ENCODE peak calls at places on chromosomes 7 and 10, in five cellular contexts. W, Q, L, I and F are unnamed samples.

GRCh38 chr10:45375101-45375500 is 1.1 kb downstream of the ALOX5 start:
- DNase-seq in W (no peak), Q (no peak), L (no peak), I (no peak), F (no peak)

GRCh38 chr7:151351027-151351426 is 9.4 kb downstream of the NUB1 start:
- DNase-seq in W (no peak), Q (peak; percentile 32), L (peak; percentile 72), I (no peak), F (no peak)

GRCh38 chr10:5565671-5566581 is 41.2 kb downstream of the CALML3 start:
- DNase-seq in W (peak; percentile 56), Q (no peak), L (no peak), I (no peak), F (peak; percentile 15)

GRCh38 chr7:81690251-81690650 is 79.6 kb downstream of the HGF start:
- DNase-seq in W (no peak), Q (no peak), L (no peak), I (no peak), F (no peak)

GRCh38 chr7:158723266-158723665 is 18.7 kb upstream of the NCAPG2 start:
- DNase-seq in W (no peak), Q (no peak), L (no peak), I (no peak), F (no peak)

GRCh38 chr10:78899996-78900714 is 168.6 kb upstream of the ZMIZ1 start:
- DNase-seq in W (no peak), Q (no peak), L (no peak), I (peak; percentile 36), F (no peak)

GRCh38 chr7:51764981-51765380 is 448.4 kb upstream of the COBL start:
- DNase-seq in W (no peak), Q (no peak), L (no peak), I (no peak), F (no peak)

GRCh38 chr7:841943-842342 is 9.7 kb downstream of the SUN1 start:
- DNase-seq in W (no peak), Q (no peak), L (no peak), I (no peak), F (no peak)

GRCh38 chr7:99551329-99551728 is 585 bp downstream of the FAM200A start:
- DNase-seq in W (no peak), Q (no peak), L (no peak), I (no peak), F (no peak)

GRCh38 chr7:142414915-142415314 is 157.1 kb upstream of the PRSS58 start:
- DNase-seq in W (no peak), Q (no peak), L (no peak), I (no peak), F (no peak)

GRCh38 chr10:27319752-27320561 is 79.4 kb upstream of the ACBD5 start:
- DNase-seq in W (peak; percentile 80), Q (peak; percentile 17), L (peak; percentile 9), I (no peak), F (peak; percentile 86)

GRCh38 chr7:41029072-41029492 is 673.8 kb downstream of the INHBA start:
- DNase-seq in W (no peak), Q (peak; percentile 62), L (no peak), I (no peak), F (no peak)

GRCh38 chr7:12729112-12729511 is 41.7 kb downstream of the ARL4A start:
- DNase-seq in W (peak; percentile 77), Q (no peak), L (peak; percentile 83), I (peak; percentile 56), F (peak; percentile 70)

GRCh38 chr7:157384301-157384700 is 47.5 kb downstream of the DNAJB6 start:
- DNase-seq in W (no peak), Q (peak; percentile 68), L (no peak), I (no peak), F (peak; percentile 24)

GRCh38 chr7:17123020-17123419 is 175.4 kb upstream of the AHR start:
- DNase-seq in W (no peak), Q (peak; percentile 25), L (no peak), I (no peak), F (no peak)

GRCh38 chr7:95840953-95841950 is 68.9 kb downstream of the DYNC1I1 start:
- DNase-seq in W (no peak), Q (peak; percentile 18), L (peak; percentile 46), I (no peak), F (no peak)

GRCh38 chr7:77699056-77699455 is 2.8 kb downstream of the RSBN1L start:
- DNase-seq in W (no peak), Q (no peak), L (no peak), I (no peak), F (no peak)

GRCh38 chr10:95403690-95404459 is 113.1 kb upstream of the PDLIM1 start:
- DNase-seq in W (peak; percentile 26), Q (no peak), L (peak; percentile 70), I (no peak), F (no peak)

GRCh38 chr7:78167825-78168224 is 369.3 kb downstream of the PHTF2 start:
- DNase-seq in W (no peak), Q (no peak), L (no peak), I (no peak), F (no peak)

DNA sequence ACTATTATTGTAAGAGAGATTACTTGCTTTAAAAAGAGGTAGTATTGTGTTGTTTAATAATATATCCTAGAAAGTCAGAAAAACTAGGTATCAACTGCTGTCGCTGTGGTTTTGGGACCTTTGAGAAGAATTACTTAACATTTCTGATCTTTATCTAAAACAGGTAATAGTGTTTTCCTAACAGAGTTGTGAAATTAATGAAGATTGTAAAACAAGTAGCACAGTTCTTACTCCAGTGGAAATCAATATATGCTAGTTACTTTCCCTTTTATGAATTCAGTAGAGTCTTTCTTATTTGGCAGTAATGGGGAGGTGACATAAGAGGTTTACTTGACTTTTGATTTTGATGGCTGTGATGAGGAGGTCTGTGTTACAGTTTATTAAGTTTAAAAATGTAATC is 58.1 kb downstream of the KIF20B start:
- DNase-seq in W (no peak), Q (no peak), L (no peak), I (no peak), F (no peak)
- H3K27ac ChIP-seq in W (no peak overlapping the region), Q (no peak overlapping the region), L (no peak overlapping the region), I (no peak overlapping the region), F (no peak overlapping the region)

GRCh38 chr7:134502463-134502862 is 24.9 kb upstream of the AKR1B10 start:
- DNase-seq in W (peak; percentile 72), Q (no peak), L (no peak), I (no peak), F (no peak)
- TF ChIP-seq POLR2A in W (no peak), Q (no peak), L (no peak), I (no peak), F (no peak)

GRCh38 chr7:42480304-42480665 is 243.3 kb upstream of the GLI3 start:
- DNase-seq in W (no peak), Q (no peak), L (no peak), I (no peak), F (no peak)
- TF ChIP-seq EP300 in W (no peak), Q (no peak), L (no peak), I (no peak), F (no peak)

DNA sequence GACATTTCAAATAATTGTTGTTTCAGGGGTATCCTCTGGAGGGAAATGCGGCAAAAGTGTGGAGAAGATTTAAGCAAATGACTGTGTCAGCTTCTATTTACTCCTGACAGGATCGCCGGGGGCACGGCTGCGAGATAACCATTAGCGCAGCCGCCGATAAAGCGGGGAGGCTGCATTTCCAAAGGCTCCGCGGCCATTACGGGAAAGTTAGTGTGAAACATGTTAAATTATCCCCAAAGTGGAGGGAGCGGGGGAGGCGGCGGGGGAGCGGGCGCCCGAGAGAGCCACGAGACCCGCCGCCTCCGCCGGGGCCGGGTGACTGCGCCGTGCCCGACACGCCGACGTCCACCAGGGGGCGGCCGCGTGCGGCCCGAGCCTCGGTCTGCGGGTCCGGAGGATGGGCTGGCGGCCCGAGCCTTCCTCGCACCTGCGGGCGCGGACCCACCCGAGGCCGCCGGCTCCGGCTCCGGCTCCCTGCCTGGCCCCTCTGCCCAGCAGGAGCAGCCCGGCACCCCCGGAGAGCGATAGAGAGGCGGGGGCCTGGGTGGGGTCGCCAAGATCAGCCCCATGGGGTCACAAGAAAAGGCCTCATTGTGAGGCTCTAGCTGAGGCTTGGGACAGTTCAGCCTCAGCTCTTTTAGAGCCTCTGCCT is 74.4 kb upstream of the PAX2 start:
- DNase-seq in W (no peak), Q (peak; percentile 26), L (peak; percentile 80), I (no peak), F (peak; percentile 93)
- H3K27ac ChIP-seq in W (no peak overlapping the region), Q (no peak overlapping the region), L (no peak overlapping the region), I (no peak overlapping the region), F (no peak overlapping the region)

DNA sequence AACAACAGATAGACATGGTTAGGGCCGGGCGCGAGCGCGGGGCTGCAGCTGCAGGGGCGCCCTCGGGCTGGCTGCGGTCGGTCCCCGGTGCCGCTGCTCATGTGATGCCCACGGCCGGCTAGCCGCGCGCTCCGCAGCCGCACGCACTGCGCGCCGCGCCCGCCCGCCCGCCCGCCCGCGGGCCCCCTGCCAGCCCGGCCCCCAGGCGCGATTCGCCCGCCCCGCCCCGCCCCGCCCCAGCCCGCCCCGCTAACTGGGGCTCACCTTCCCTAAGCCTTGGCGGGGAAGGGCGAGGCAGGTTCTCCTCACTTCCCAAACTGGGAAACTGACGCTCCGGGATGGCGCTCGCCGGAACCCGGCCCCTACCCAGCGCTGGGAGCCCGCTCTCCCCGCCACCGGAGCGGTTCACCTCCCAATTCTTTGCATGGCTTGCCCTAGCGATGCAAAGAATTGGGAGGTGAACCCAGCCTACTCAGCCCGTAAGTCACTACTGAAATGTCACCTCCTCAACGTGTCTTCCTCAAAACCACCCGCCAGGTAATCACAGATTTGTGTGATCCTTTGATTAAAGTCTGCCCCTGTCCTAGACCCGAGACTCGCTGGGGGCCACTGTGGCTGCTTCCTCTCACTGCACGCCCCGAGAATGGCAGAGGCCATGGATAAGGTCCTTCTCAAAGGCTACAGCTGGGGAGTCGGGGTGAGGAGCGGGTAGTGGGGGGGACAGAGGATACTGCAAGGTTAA is 162.1 kb downstream of the SH3PXD2A start:
- DNase-seq in W (no peak), Q (no peak), L (peak; percentile 73), I (no peak), F (no peak)
- TF ChIP-seq POLR2A in W (no peak), Q (peak; percentile 10), L (no peak), I (no peak), F (no peak)

GRCh38 chr10:71818674-71819260 is 32.3 kb downstream of the PSAP start:
- DNase-seq in W (no peak), Q (no peak), L (no peak), I (no peak), F (no peak)

GRCh38 chr10:71816421-71816851 is 34.6 kb downstream of the PSAP start:
- DNase-seq in W (no peak), Q (no peak), L (no peak), I (no peak), F (no peak)

GRCh38 chr10:71819479-71819878 is 31.6 kb downstream of the PSAP start:
- DNase-seq in W (no peak), Q (no peak), L (no peak), I (no peak), F (no peak)

GRCh38 chr10:71816931-71817631 is 34.0 kb downstream of the PSAP start:
- DNase-seq in W (no peak), Q (no peak), L (no peak), I (no peak), F (no peak)

DNA sequence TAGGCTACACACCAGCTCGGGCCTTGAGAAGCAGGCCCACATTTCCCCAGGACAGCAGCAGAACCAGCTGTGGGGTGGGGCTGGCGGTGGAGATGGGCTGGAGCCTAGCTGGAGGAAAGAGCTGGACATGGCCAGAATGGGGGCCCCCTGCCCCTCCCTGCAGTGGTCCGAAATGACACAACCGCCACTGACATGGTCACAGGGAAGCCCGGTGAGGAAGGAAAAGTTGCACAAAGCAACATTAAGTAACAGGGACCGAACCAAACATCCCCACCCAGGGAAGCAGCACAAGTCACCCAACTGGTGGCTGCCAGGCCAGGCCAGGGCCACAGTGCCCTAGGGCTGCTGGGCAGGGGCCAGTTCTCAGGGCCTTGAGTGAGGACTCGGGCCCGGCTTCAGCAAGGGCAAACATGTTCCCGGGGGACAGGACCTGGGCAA is 33.2 kb downstream of the PSAP start:
- DNase-seq in W (no peak), Q (no peak), L (no peak), I (no peak), F (peak; percentile 57)
- TF ChIP-seq EP300 in W (no peak), Q (no peak), L (no peak), I (no peak), F (no peak)